ENCODE peak calls at places on chromosome 16, in seven cellular contexts. S is HepG2, H is GM12878, R is HCT116, M is WTC11, X is HEK293T, D is K562. K is an unnamed sample.

GRCh38 chr16:30780021-30780420 is 7.0 kb downstream of the ZNF629 start:
- DNase-seq in S (no peak), H (no peak), R (no peak), M (no peak), X (no peak), D (no peak), K (no peak)

GRCh38 chr16:8571061-8571596 is 19.2 kb downstream of the TMEM114 start:
- DNase-seq in R (no peak), M (no peak), D (no peak), X (no peak), S (peak; percentile 94), H (no peak), K (no peak)

GRCh38 chr16:1984347-1985225 is 593 bp downstream of the GFER start:
- DNase-seq in H (no peak), X (no peak), M (peak; percentile 46), S (peak; percentile 39), D (peak; percentile 72), R (no peak), K (no peak)

GRCh38 chr16:6694636-6695035 is 638.0 kb upstream of the RBFOX1 start:
- DNase-seq in S (no peak), R (no peak), D (no peak), X (no peak), M (no peak), H (no peak), K (no peak)

GRCh38 chr16:14405611-14406537 is 224.2 kb downstream of the PARN start:
- DNase-seq in S (peak; percentile 90), H (peak; percentile 77), M (peak; percentile 96), R (no peak), X (peak; percentile 88), D (peak; percentile 94), K (peak; percentile 100)

GRCh38 chr16:31242197-31242596 is 17.6 kb upstream of the ITGAM start:
- DNase-seq in X (no peak), R (no peak), H (no peak), S (no peak), M (no peak), D (no peak), K (no peak)

GRCh38 chr16:87854053-87854906 is 15.0 kb downstream of the SLC7A5 start:
- DNase-seq in S (peak; percentile 86), R (no peak), M (no peak), H (no peak), X (no peak), D (peak; percentile 88), K (peak; percentile 60)

GRCh38 chr16:29315916-29316517 is 90.5 kb downstream of the NPIPB11 start:
- DNase-seq in S (no peak), X (no peak), M (no peak), H (no peak), R (no peak), D (no peak), K (no peak)

GRCh38 chr16:31414706-31415105 is 13.5 kb downstream of the COX6A2 start:
- DNase-seq in M (no peak), S (no peak), H (no peak), X (no peak), D (no peak), R (no peak), K (no peak)

GRCh38 chr16:83619381-83620150 is 188.2 kb upstream of the HSBP1 start:
- DNase-seq in H (no peak), X (no peak), D (no peak), M (no peak), S (no peak), R (no peak), K (no peak)

GRCh38 chr16:75288596-75289120 is 37.2 kb upstream of the BCAR1 start:
- DNase-seq in X (no peak), R (no peak), M (no peak), S (no peak), H (peak; percentile 55), D (no peak), K (no peak)
- TF ChIP-seq SP1 in X (no peak), R (no peak), M (no peak), S (no peak), H (no peak), D (no peak), K (no peak)

DNA sequence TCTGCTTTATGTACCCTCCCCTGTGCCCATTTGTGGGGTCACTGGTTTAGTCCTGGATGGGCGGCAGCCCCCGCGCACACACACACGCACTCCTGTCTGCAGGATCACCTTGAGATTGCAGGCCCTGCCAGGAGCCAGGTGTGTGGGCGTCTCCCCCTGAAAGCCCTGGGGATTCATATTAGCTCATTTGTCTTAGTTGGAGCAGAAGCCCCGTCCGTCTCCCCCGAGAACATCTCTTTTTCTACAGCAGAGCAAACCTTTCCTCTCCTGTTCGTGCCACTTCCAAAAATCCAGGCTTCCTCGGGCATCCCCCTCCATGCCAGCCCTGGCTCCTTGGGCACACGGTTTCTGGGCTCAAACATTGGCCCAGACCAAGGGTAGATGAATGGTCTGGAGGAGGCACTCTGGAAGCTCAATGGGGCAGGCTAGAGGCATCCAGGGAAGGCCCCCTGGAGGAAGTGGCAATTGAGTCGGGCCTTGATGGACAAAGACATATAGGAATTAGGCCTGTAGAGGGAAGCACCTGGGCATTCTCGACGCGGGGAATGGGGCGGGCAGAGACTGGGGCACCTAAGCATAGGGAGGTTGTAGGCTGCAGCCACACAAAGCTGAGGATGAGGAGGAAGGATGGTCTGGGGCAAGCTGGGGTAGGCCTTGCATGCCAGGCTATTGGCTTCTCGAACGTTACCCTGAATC is 218.5 kb upstream of the GSE1 start:
- DNase-seq in M (peak; percentile 19), H (no peak), X (no peak), S (no peak), D (no peak), R (no peak), K (no peak)
- TF ChIP-seq SP1 in M (no peak), H (no peak), X (no peak), S (no peak), D (no peak), R (no peak), K (no peak)

GRCh38 chr16:81639931-81640680 is 139.0 kb upstream of the PLCG2 start:
- DNase-seq in H (no peak), M (no peak), S (no peak), X (no peak), R (no peak), D (no peak), K (no peak)

GRCh38 chr16:81642107-81642436 is 137.0 kb upstream of the PLCG2 start:
- DNase-seq in S (no peak), H (no peak), M (no peak), X (no peak), D (no peak), R (no peak), K (no peak)

GRCh38 chr16:81642943-81643342 is 136.1 kb upstream of the PLCG2 start:
- DNase-seq in S (no peak), R (no peak), H (no peak), X (no peak), D (no peak), M (no peak), K (no peak)

GRCh38 chr16:81640681-81641070 is 138.4 kb upstream of the PLCG2 start:
- DNase-seq in R (no peak), M (no peak), H (no peak), S (no peak), X (no peak), D (no peak), K (no peak)

DNA sequence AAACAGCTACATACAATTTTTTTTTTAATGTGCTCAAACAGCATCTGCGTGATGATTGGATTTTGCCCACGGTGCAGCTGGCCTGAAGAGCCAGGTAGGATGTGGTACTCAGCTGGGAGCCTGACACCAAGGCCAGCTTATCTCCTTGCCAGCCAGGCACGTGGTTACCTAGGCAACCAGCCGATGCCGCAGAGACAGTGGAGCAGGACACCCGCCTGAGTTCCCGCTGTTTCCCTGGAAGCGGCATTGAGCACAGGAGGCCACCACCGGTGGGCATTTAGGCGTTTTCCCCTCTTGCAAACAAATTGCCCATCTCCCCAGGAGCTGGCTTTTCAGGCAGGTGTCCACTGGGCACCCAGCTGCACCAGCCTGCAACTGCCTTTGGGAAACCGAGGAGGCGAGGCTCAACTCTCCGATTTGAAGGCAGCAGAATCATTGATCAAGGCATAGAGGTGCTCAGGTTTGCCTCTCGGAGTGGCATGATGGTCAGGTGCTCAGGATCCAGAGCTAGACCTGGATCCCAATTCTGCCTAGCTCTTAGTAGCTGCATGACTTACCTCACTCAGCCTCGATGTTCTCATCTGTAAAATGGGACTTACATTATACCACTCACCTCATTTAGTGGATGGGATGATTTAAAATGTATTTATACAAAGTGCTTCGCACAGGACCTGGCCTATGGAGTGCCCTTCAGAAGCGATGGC is 137.5 kb upstream of the PLCG2 start:
- DNase-seq in H (no peak), R (no peak), X (no peak), S (no peak), D (no peak), M (peak; percentile 43), K (no peak)
- TF ChIP-seq SP1 in H (no peak), R (no peak), X (no peak), S (no peak), D (no peak), M (no peak), K (no peak)

GRCh38 chr16:54931041-54931756 is 534 bp downstream of the IRX5 start:
- DNase-seq in S (no peak), H (no peak), M (peak; percentile 50), X (peak; percentile 15), R (no peak), D (peak; percentile 36), K (peak; percentile 75)
- TF ChIP-seq SP1 in S (no peak), H (no peak), M (no peak), X (no peak), R (no peak), D (no peak), K (no peak)

GRCh38 chr16:82024883-82025282 is 10.2 kb upstream of the HSD17B2 start:
- DNase-seq in H (no peak), M (no peak), D (no peak), X (no peak), R (no peak), S (no peak), K (no peak)

GRCh38 chr16:82020051-82020450 is 8.8 kb upstream of the SDR42E1 start:
- DNase-seq in D (no peak), R (no peak), M (no peak), H (no peak), X (no peak), S (no peak), K (no peak)

GRCh38 chr16:82027629-82028035 is 7.4 kb upstream of the HSD17B2 start:
- DNase-seq in X (no peak), M (no peak), S (no peak), H (no peak), R (no peak), D (no peak), K (no peak)

GRCh38 chr16:82024274-82024673 is 10.8 kb upstream of the HSD17B2 start:
- DNase-seq in D (no peak), M (no peak), H (no peak), X (no peak), R (no peak), S (peak; percentile 32), K (no peak)

GRCh38 chr16:82023206-82023605 is 11.8 kb upstream of the HSD17B2 start:
- DNase-seq in S (no peak), D (no peak), X (no peak), M (no peak), H (no peak), R (no peak), K (no peak)
- TF ChIP-seq SP1 in S (no peak), D (no peak), X (no peak), M (no peak), H (no peak), R (no peak), K (no peak)

GRCh38 chr16:55555436-55555835 is 11.0 kb upstream of the CAPNS2 start:
- DNase-seq in D (no peak), H (no peak), M (no peak), S (no peak), R (no peak), X (no peak), K (no peak)
- TF ChIP-seq SP1 in D (no peak), H (no peak), M (no peak), S (no peak), R (no peak), X (no peak), K (no peak)

K was measured in H1.